ENCODE peak calls at places on chromosome 9, in ten cellular contexts. Q is A549; Y is Calu3; C is HEK293T; E is GM12891; X is SK-N-MC; S is stimulated activated CD4-positive, alpha-beta T cell treated with anti-CD3 and anti-CD28 coated beads, Interleukin-1b, Interleukin-23, amount 100 ng/mL, for 24 hours; W is uterus; M is activated T-cell treated with anti-CD3 and anti-CD28 coated beads, Interleukin-2, amount 50 U/mL, for 4 hours; H is mesendoderm. G is an unnamed sample.

GRCh38 chr9:123400926-123401503 is 45.0 kb downstream of the CRB2 start:
- DNase-seq in Q (no peak), Y (no peak), C (no peak), E (no peak), X (no peak), S (no peak), W (no peak), M (no peak), H (no peak), G (peak)

GRCh38 chr9:115891929-115892328 is 261.7 kb upstream of the PAPPA start:
- DNase-seq in Q (no peak), Y (no peak), C (no peak), E (no peak), X (no peak), S (no peak), W (no peak), M (no peak), H (no peak), G (peak)

GRCh38 chr9:97046228-97046627 is 7.3 kb upstream of the CTSV start:
- DNase-seq in Q (peak), Y (peak), C (no peak), E (no peak), X (no peak), S (no peak), W (no peak), M (no peak), H (peak), G (peak)

GRCh38 chr9:97964901-97965300 is 18.2 kb upstream of the ANP32B start:
- DNase-seq in Q (no peak), Y (no peak), C (no peak), E (no peak), X (no peak), S (no peak), W (no peak), M (no peak), H (no peak), G (no peak)

GRCh38 chr9:136438909-136439549 is 616 bp downstream of the INPP5E start:
- DNase-seq in Q (peak), Y (peak), C (peak), E (peak), X (no peak), S (peak), W (peak), M (peak), H (peak), G (peak)

GRCh38 chr9:14645648-14646047 is 47.6 kb downstream of the ZDHHC21 start:
- DNase-seq in Q (no peak), Y (no peak), C (no peak), E (no peak), X (no peak), S (no peak), W (no peak), M (no peak), H (no peak), G (peak)

GRCh38 chr9:16572005-16572727 is 298.3 kb downstream of the BNC2 start:
- DNase-seq in Q (no peak), Y (no peak), C (no peak), E (no peak), X (no peak), S (no peak), W (no peak), M (no peak), H (no peak), G (no peak)

GRCh38 chr9:79166005-79166404 is 405.8 kb upstream of the TLE4 start:
- DNase-seq in Q (peak), Y (no peak), C (no peak), E (no peak), X (no peak), S (no peak), W (no peak), M (no peak), H (no peak), G (peak)

GRCh38 chr9:68896495-68896894 is 117.4 kb downstream of the PRKACG start:
- DNase-seq in Q (no peak), Y (no peak), C (no peak), E (no peak), X (no peak), S (no peak), W (no peak), M (no peak), H (no peak), G (no peak)

GRCh38 chr9:113524460-113524859 is 60.9 kb downstream of the RGS3 start:
- DNase-seq in Q (no peak), Y (no peak), C (no peak), E (no peak), X (no peak), S (no peak), W (no peak), M (no peak), H (no peak), G (peak)

GRCh38 chr9:115109486-115109885 is 8.5 kb downstream of the TNC start:
- DNase-seq in Q (peak), Y (no peak), C (no peak), E (no peak), X (no peak), S (no peak), W (no peak), M (no peak), H (peak), G (peak)

GRCh38 chr9:125593581-125593980 is 113.4 kb downstream of the MAPKAP1 start:
- DNase-seq in Q (no peak), Y (no peak), C (no peak), E (no peak), X (peak), S (no peak), W (no peak), M (no peak), H (no peak), G (no peak)

GRCh38 chr9:117772960-117773359 is 68.8 kb downstream of the TLR4 start:
- DNase-seq in Q (no peak), Y (no peak), C (peak), E (no peak), X (no peak), S (no peak), W (no peak), M (no peak), H (peak), G (peak)

GRCh38 chr9:133167096-133167695 is 3.5 kb upstream of the GBGT1 start:
- DNase-seq in Q (no peak), Y (no peak), C (no peak), E (no peak), X (no peak), S (no peak), W (no peak), M (no peak), H (no peak), G (no peak)

GRCh38 chr9:20343325-20343724 is 279.0 kb downstream of the MLLT3 start:
- DNase-seq in Q (no peak), Y (no peak), C (no peak), E (no peak), X (no peak), S (no peak), W (no peak), M (no peak), H (no peak), G (no peak)

GRCh38 chr9:97873877-97874276 is 20.9 kb downstream of the FOXE1 start:
- DNase-seq in Q (peak), Y (peak), C (no peak), E (no peak), X (no peak), S (no peak), W (no peak), M (no peak), H (no peak), G (peak)

GRCh38 chr9:76703270-76703669 is 61.0 kb upstream of the PCA3 start:
- DNase-seq in Q (no peak), Y (no peak), C (no peak), E (no peak), X (no peak), S (no peak), W (no peak), M (no peak), H (no peak), G (no peak)

GRCh38 chr9:38486056-38486455 is 61.8 kb upstream of the IGFBPL1 start:
- DNase-seq in Q (no peak), Y (no peak), C (no peak), E (no peak), X (no peak), S (no peak), W (no peak), M (no peak), H (peak), G (no peak)

GRCh38 chr9:70602364-70603019 is 188.0 kb upstream of the KLF9 start:
- DNase-seq in Q (peak), Y (peak), C (peak), E (peak), X (peak), S (peak), W (peak), M (peak), H (peak), G (peak)

GRCh38 chr9:1005043-1005667 is 28.7 kb downstream of the DMRT3 start:
- DNase-seq in Q (peak), Y (peak), C (no peak), E (no peak), X (no peak), S (no peak), W (no peak), M (no peak), H (peak), G (peak)

GRCh38 chr9:85237478-85237877 is 504.3 kb downstream of the AGTPBP1 start:
- DNase-seq in Q (no peak), Y (no peak), C (no peak), E (no peak), X (no peak), S (no peak), W (no peak), M (no peak), H (no peak), G (no peak)